ENCODE peak calls at places on chromosomes 16 and 17, in four cellular contexts. G, V, K and U are unnamed samples.

GRCh38 chr17:65123757-65124675 is 13.2 kb upstream of the RGS9 start:
- DNase-seq in V (no peak), K (no peak), G (no peak), U (no peak)

GRCh38 chr17:6100891-6101290 is 30.7 kb downstream of the WSCD1 start:
- DNase-seq in V (no peak), K (no peak), G (no peak), U (no peak)

GRCh38 chr16:89646906-89647305 is 10.6 kb downstream of the CHMP1A start:
- DNase-seq in V (no peak), G (no peak), K (no peak), U (no peak)

GRCh38 chr17:81057079-81057730 is 22.3 kb downstream of the BAIAP2 start:
- DNase-seq in K (no peak), G (peak), V (peak), U (no peak)

GRCh38 chr16:82991435-82991834 is 364.7 kb downstream of the CDH13 start:
- DNase-seq in G (no peak), K (no peak), V (no peak), U (no peak)

GRCh38 chr16:85541181-85541580 is 71.9 kb upstream of the GSE1 start:
- DNase-seq in K (no peak), G (no peak), V (no peak), U (no peak)

GRCh38 chr17:41906465-41907184 is 12.1 kb downstream of the ACLY start:
- DNase-seq in V (no peak), K (no peak), G (no peak), U (no peak)

GRCh38 chr16:28974007-28974436 is 556 bp upstream of the SPNS1 start:
- DNase-seq in G (peak), V (peak), K (peak), U (no peak)

GRCh38 chr16:73126453-73126853 is 78.5 kb upstream of the ZFHX3 start:
- DNase-seq in K (no peak), V (no peak), G (no peak), U (no peak)

GRCh38 chr16:64144612-64145011 is 977.3 kb downstream of the CDH11 start:
- DNase-seq in V (no peak), K (no peak), G (no peak), U (no peak)

GRCh38 chr16:71703324-71703723 is 21.2 kb downstream of the PHLPP2 start:
- DNase-seq in G (no peak), K (no peak), V (no peak), U (no peak)

GRCh38 chr17:32142857-32143524 is 689 bp downstream of the RHOT1 start:
- DNase-seq in K (peak), V (peak), G (peak), U (no peak)

DNA sequence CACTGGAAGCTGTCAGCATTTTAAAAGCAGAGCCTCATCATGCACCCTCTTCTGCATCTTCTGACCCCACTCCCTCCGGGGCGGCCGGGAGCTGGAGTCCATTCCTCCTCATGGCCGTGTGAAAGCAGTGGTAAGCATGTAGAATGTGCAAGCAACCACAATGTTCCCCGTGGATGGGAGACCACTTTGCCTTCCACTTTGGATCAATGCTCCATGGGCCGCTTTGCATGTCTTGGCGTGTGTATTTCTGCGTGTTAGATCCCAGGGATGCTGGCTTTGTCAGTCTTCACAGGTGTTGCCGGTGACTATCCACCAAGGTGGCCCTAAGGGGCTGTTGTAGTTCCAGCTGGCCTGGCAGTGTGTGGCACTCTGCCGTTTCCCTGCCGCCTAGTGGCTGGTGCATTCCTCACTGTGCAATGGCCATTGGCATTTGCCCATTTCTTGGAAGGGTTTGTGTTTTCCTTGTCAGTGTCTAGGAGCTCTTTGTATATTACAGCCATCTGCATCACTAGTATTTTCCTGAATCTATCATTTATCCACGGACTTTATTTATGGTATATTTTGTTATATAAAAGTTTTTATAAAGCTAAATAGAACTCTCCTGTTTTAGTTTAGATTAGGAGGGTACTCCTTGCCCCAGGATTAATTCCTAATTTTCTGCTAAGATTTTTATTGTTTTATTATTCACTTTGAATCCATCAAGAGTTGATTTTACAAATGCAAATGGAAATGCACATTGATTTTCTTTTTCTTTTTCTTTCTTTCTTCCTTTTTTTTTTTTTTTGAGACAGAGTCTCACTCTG is 5.8 kb upstream of the ALDH3A1 start:
- DNase-seq in K (peak), G (no peak), V (no peak), U (no peak)
- H2AFZ ChIP-seq in K (no peak), G (peak), V (no peak), U (no peak)

GRCh38 chr17:4667166-4667565 is 25.7 kb upstream of the ALOX15 start:
- DNase-seq in V (no peak), K (no peak), G (no peak), U (no peak)
- TF ChIP-seq ZBTB33 in V (no peak), K (no peak), G (no peak), U (no peak)

GRCh38 chr16:66471696-66472393 is 44.8 kb downstream of the BEAN1 start:
- DNase-seq in K (no peak), V (no peak), G (no peak), U (no peak)

GRCh38 chr16:66472961-66473610 is 46.0 kb downstream of the BEAN1 start:
- DNase-seq in V (peak), K (no peak), G (no peak), U (no peak)

GRCh38 chr16:66474750-66475199 is 47.7 kb downstream of the BEAN1 start:
- DNase-seq in G (no peak), V (no peak), K (no peak), U (peak)

GRCh38 chr16:66475232-66475631 is 48.1 kb downstream of the BEAN1 start:
- DNase-seq in G (no peak), V (no peak), K (no peak), U (no peak)

GRCh38 chr16:66473654-66474519 is 46.8 kb downstream of the BEAN1 start:
- DNase-seq in V (no peak), K (no peak), G (no peak), U (no peak)
- H2AFZ ChIP-seq in V (no peak), K (no peak), G (no peak), U (no peak)

GRCh38 chr17:53420035-53420641 is 402.6 kb upstream of the KIF2B start:
- DNase-seq in G (no peak), K (no peak), V (no peak), U (no peak)
- TF ChIP-seq ZBTB33 in G (no peak), K (no peak), V (no peak), U (no peak)

DNA sequence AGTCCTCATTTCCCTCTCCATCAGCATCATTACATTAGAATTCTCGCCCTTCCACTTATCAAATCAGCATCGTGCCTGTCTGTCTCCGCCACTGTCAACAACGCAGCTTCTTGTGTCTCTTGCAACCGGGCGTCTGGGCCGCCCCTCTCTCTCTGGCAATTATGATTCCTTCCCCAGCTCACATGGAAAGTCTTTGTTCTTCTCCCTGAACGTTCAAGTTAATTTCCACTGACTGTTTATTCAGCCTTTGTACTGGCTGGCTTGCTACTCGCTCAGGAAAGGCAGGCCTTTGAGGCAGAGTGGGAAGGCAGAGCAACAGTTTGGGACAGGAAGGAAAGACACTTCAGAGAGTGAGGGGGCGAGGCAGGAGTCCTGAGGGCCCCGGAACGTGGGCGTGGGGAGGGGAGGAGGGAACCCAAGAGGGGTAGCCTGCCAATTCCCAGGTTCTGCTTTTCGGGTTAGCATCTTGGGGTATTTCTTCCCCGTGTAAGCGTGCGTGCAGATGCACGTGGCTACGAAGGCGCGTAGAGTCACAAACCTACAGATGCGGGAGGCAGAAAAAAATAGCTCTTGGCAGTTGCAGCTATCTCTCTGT is 50.8 kb downstream of the AKAP1 start:
- DNase-seq in G (peak), K (no peak), V (no peak), U (no peak)
- H2AFZ ChIP-seq in G (no peak), K (no peak), V (no peak), U (no peak)

GRCh38 chr16:80936410-80936809 is 70.3 kb downstream of the CMC2 start:
- DNase-seq in G (no peak), K (no peak), V (no peak), U (no peak)

GRCh38 chr16:80931985-80932720 is 74.5 kb downstream of the CMC2 start:
- DNase-seq in K (no peak), V (no peak), G (peak), U (no peak)

GRCh38 chr16:80931661-80931984 is 75.1 kb downstream of the CMC2 start:
- DNase-seq in G (no peak), V (no peak), K (no peak), U (no peak)

GRCh38 chr16:80935691-80936090 is 71.0 kb downstream of the CMC2 start:
- DNase-seq in G (no peak), K (no peak), V (no peak), U (no peak)

DNA sequence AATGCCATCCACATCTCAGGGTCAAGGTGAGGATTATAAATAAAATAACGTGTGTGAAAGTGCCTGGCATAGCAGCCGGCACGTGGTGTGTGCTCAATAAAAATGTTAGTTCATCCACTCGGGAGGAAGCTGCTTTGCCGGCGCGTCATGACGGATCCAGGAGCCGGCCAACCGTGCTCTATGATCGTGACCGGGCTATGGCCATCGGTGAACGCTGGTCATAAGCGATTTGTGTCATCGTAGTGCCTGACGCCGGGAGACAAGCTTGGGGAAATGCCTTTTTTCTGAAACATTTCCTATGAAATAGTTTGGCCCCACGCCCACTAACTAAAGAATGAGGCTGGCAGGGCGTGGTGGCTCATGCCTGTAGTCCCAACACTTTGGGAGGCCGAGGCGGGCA is 74.0 kb downstream of the CMC2 start:
- DNase-seq in K (no peak), V (no peak), G (peak), U (no peak)
- TF ChIP-seq ZBTB33 in K (no peak), V (no peak), G (no peak), U (no peak)

GRCh38 chr16:2842340-2843000 is 12.4 kb downstream of the ZG16B start:
- DNase-seq in G (peak), V (peak), K (peak), U (no peak)

GRCh38 chr16:2839650-2840450 is 9.7 kb downstream of the ZG16B start:
- DNase-seq in K (no peak), G (no peak), V (no peak), U (no peak)

GRCh38 chr16:2840914-2841313 is 10.8 kb downstream of the ZG16B start:
- DNase-seq in K (no peak), G (no peak), V (no peak), U (no peak)

GRCh38 chr16:2843526-2843925 is 13.4 kb downstream of the ZG16B start:
- DNase-seq in G (no peak), V (no peak), K (no peak), U (no peak)

GRCh38 chr16:2841606-2842339 is 11.7 kb downstream of the ZG16B start:
- DNase-seq in K (no peak), G (no peak), V (no peak), U (no peak)
- H2AFZ ChIP-seq in K (no peak), G (no peak), V (peak), U (peak)

GRCh38 chr17:33218657-33219298 is 74.3 kb downstream of the ASIC2 start:
- DNase-seq in K (no peak), G (no peak), V (no peak), U (no peak)

GRCh38 chr17:33225994-33226393 is 67.1 kb downstream of the ASIC2 start:
- DNase-seq in G (no peak), V (no peak), K (no peak), U (no peak)

GRCh38 chr17:33225509-33225908 is 67.6 kb downstream of the ASIC2 start:
- DNase-seq in V (no peak), G (no peak), K (no peak), U (no peak)

DNA sequence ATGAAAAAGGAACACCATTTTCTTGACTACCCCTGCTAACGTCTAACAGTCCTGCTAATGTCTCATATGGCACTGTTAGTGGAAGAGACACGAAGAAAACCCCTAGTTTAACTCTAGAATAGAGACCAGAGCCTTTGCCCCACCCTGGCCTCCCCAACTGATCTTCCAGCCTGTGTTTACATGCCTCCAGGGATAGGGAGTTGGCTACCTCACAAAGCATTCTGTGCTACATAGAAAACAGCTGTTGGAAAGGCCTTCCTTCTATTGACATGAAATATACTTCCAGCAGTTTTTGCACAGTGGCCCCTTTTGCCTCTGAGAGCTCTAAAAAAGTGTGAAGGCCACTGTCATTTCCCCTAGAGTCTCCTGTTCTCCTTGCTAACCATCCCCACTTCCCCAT is 73.1 kb downstream of the ASIC2 start:
- DNase-seq in K (no peak), V (no peak), G (no peak), U (no peak)
- TF ChIP-seq ZBTB33 in K (no peak), V (no peak), G (no peak), U (no peak)

GRCh38 chr16:54320895-54321294 is 34.3 kb upstream of the IRX3 start:
- DNase-seq in K (no peak), V (no peak), G (no peak), U (no peak)
- H2AFZ ChIP-seq in K (no peak), V (no peak), G (no peak), U (no peak)